ENCODE peak calls at places on chromosomes 11 and 22, in five cellular contexts. C is dorsolateral prefrontal cortex, J is bronchial epithelial cell, G is body of pancreas, R is kidney epithelial cell. Z is an unnamed sample.
A peak's percentile ranks its signal among the peaks of the same experiment; 100 is the strongest.

GRCh38 chr11:61024938-61025818 is 53.7 kb downstream of the CD6 start:
- DNase-seq in R (no peak), J (no peak), G (no peak), C (no peak), Z (no peak)

GRCh38 chr11:126150256-126150655 is 61.2 kb downstream of the RPUSD4 start:
- DNase-seq in J (no peak), G (no peak), C (no peak), R (no peak), Z (no peak)

GRCh38 chr11:120575461-120575860 is 63.9 kb downstream of the GRIK4 start:
- DNase-seq in C (no peak), R (no peak), G (no peak), J (no peak), Z (no peak)

GRCh38 chr11:19954899-19955298 is 205.4 kb downstream of the DBX1 start:
- DNase-seq in J (peak; percentile 34), R (no peak), G (peak; percentile 51), C (no peak), Z (peak; percentile 65)

GRCh38 chr11:8906629-8907028 is 4.4 kb upstream of the AKIP1 start:
- DNase-seq in G (no peak), C (no peak), R (no peak), J (peak; percentile 91), Z (peak; percentile 45)

GRCh38 chr11:63888170-63889086 is 28.5 kb downstream of the RCOR2 start:
- DNase-seq in G (peak; percentile 87), J (peak; percentile 81), C (peak; percentile 57), R (peak; percentile 49), Z (peak; percentile 74)

GRCh38 chr11:64371201-64371600 is 12.2 kb downstream of the RPS6KA4 start:
- DNase-seq in J (no peak), C (no peak), R (no peak), G (no peak), Z (no peak)

GRCh38 chr22:48438791-48439559 is 1388.7 kb downstream of the BRD1 start:
- DNase-seq in C (no peak), R (no peak), G (no peak), J (no peak), Z (no peak)

GRCh38 chr11:59957094-59957493 is 6.7 kb upstream of the OOSP4A start:
- DNase-seq in J (peak; percentile 48), C (no peak), G (no peak), R (no peak), Z (no peak)

GRCh38 chr11:70825893-70826540 is 426.4 kb downstream of the SHANK2 start:
- DNase-seq in C (no peak), R (no peak), G (no peak), J (no peak), Z (no peak)

GRCh38 chr11:44684886-44685285 is 41.9 kb upstream of the TSPAN18 start:
- DNase-seq in C (no peak), R (no peak), G (no peak), J (no peak), Z (no peak)

GRCh38 chr22:24333301-24333700 is 62.7 kb downstream of the SPECC1L start:
- DNase-seq in R (no peak), G (no peak), C (no peak), J (peak; percentile 72), Z (peak; percentile 85)

GRCh38 chr11:96054870-96055705 is 131.2 kb upstream of the MTMR2 start:
- DNase-seq in J (peak; percentile 63), R (no peak), C (no peak), G (no peak), Z (peak; percentile 24)

GRCh38 chr22:34800265-34800664 is 265.7 kb upstream of the ISX start:
- DNase-seq in J (no peak), G (peak; percentile 52), R (peak; percentile 54), C (no peak), Z (no peak)

DNA sequence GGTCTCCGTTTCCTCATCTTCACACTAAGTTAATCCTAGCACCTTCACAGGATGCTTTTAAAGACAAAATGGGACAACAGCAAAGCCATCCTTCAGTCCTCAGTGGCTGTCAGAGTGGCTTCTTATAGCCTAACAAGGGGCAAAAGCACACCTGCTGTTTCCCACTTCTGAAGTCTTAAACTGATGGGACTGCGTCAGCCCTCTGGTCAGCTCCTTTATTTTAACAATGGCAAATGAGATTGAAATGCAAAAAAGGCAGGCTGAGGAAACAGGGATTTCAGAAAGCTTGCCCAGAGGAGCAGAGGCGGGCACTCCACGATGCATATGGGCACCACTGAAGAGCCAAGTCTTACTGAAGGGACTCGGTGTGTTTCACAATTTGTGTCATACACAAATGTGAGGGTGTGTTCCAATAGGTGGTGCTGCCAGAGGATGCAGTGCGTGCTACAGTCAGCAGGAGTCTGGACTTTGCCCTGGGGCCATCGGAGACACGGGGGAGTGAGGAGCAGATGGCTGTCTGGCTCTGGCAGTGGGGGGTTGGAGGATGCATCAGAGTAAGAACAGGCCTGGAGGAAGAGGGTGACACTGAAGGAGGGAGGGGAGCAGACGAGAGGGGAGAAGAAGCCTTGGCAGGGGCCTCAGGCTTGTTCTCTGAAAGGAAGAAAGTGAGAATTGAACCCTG is 47.3 kb downstream of the TENM4 start:
- DNase-seq in J (no peak), C (no peak), R (no peak), G (no peak), Z (peak; percentile 21)
- TF ChIP-seq CTCF in J (no peak), C (no peak), R (no peak), G (no peak), Z (no peak)

GRCh38 chr11:88507771-88508557 is 170.4 kb upstream of the CTSC start:
- DNase-seq in J (no peak), G (no peak), R (no peak), C (no peak), Z (no peak)

GRCh38 chr11:88508558-88508807 is 170.9 kb upstream of the CTSC start:
- DNase-seq in R (no peak), J (no peak), C (no peak), G (no peak), Z (no peak)

DNA sequence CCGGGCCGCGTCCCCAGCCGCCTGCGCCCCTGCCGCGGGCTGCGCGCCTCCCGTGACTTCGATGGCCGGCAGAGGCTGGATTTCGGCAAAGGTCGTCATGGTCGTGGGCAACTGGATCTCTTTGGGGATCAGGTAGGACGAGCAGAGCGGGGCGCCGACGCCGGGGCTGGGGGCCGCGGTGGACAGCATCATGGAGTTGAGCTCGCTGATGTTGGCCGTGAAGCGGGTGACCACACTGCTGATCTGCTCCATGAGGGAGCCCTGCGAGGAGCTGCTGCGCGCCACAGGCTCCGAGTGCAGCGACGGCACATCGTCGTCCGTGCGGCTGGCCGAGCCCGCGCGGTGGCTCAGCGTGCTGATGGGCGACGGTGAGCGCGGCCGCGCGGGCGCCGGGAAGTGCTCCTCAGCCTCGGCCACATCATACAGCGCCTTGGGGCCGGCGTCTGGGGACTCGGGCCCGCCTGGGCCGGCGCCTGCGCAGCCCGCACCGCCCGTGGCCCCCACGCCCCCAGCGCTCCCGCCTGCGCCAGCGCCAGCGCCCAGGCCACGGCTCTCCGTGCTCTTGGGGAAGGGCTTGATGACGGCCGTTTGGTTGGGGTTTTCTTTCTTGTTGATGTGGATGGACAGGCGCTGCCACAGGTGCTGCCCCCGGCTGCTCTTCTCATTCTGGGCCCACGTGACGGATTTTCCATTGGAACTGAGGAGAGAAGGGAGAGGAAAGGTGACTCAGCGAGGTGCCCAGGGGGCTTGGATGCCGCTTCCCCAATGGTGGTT is 171.5 kb upstream of the CTSC start:
- DNase-seq in R (no peak), G (peak; percentile 21), J (no peak), C (no peak), Z (peak; percentile 22)
- H3K4me3 ChIP-seq in R (peak overlapping the region; percentile 30), G (peak overlapping the region; percentile 8), J (peak overlapping the region; percentile 41), C (peak overlapping the region; percentile 21), Z (peak overlapping the region; percentile 52)

DNA sequence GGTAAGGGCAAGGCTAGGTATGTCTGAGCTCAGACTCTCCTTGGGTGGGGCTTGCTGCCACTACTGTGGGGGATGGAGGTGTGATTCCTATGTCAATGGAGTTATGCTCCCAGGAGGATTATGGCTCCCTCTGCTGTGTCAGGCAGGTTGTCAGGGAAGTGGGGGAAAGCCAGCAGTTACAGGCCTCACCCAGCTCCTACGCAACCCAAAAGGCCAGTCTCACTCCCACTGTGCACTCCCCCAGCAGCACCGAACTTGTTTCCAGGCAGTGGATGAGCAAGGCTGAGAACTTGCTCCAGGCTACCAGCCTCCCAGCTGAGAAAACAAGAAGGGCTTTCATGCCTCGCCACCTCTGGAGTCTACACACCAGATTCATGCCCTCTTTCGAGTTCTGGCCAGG is 18.2 kb downstream of the C11orf91 start:
- DNase-seq in J (peak; percentile 63), G (no peak), C (no peak), R (no peak), Z (peak; percentile 64)
- TF ChIP-seq CTCF in J (peak; percentile 57), G (no peak), C (no peak), R (peak; percentile 11), Z (peak; percentile 28)

GRCh38 chr22:45317551-45318167 is 7.9 kb downstream of the FAM118A start:
- DNase-seq in J (peak; percentile 46), C (peak; percentile 37), R (no peak), G (no peak), Z (no peak)

GRCh38 chr22:45318558-45319318 is 9.0 kb downstream of the FAM118A start:
- DNase-seq in C (no peak), J (no peak), G (no peak), R (peak; percentile 16), Z (no peak)

GRCh38 chr22:45316796-45317526 is 7.2 kb downstream of the FAM118A start:
- DNase-seq in R (no peak), J (no peak), G (no peak), C (no peak), Z (no peak)

GRCh38 chr22:45319319-45319675 is 9.6 kb downstream of the FAM118A start:
- DNase-seq in R (no peak), J (no peak), G (peak; percentile 26), C (no peak), Z (no peak)

GRCh38 chr22:45318168-45318557 is 8.4 kb downstream of the FAM118A start:
- DNase-seq in J (peak; percentile 82), R (peak; percentile 28), C (peak; percentile 77), G (peak; percentile 67), Z (peak; percentile 91)
- H3K4me3 ChIP-seq in J (no peak overlapping the region), R (no peak overlapping the region), C (peak overlapping the region; percentile 23), G (no peak overlapping the region), Z (no peak overlapping the region)

DNA sequence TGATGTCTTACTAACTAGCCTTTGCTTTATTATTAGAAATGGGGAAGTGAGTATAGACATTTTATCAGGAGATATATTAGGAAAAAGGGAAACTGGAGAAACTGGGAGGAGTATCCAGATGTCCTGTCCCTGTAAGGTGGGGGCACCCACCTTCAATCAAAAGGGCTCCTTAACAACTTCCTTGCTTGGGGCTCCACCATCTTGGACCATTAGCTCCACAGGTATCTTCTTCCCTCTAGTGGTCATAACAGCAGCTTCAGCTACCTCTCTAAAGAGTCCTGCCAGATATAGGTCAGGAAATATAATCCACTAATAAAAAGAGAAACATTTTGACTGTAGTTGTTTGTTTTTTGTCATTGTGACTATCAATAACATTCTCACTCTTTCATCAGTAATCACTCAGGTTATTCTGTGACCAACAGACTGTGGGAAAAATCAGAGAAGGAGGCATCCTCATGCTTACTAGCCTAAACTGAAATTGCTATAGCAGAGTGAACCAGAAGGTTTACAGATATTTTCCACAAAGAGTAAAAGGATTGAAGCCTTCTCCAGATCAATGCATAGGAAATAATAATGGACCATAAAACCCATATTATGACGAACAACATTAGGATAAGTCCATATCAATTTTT is 10.4 kb downstream of the OR51B4 start:
- DNase-seq in C (no peak), G (no peak), R (no peak), J (peak; percentile 70), Z (peak; percentile 80)
- TF ChIP-seq CTCF in C (no peak), G (no peak), R (peak; percentile 68), J (peak; percentile 80), Z (peak; percentile 71)

GRCh38 chr11:107929611-107930200 is 1.5 kb downstream of the RAB39A start:
- DNase-seq in R (no peak), G (no peak), J (no peak), C (peak; percentile 37), Z (no peak)
- H3K4me3 ChIP-seq in R (no peak overlapping the region), G (no peak overlapping the region), J (no peak overlapping the region), C (peak overlapping the region; percentile 70), Z (no peak overlapping the region)

Z was measured in foreskin fibroblast.